ENCODE peak calls at places on chromosomes 12 and 14, in five cellular contexts. One of them, this sample, is unnamed.
A peak's percentile ranks its signal among the peaks of the same experiment; 100 is the strongest.

GRCh38 chr14:80954771-80955299 is 586 bp upstream of the TSHR start:
- DNase-seq in PC-3: peak; percentile 88
- DNase-seq in SK-N-SH: peak; percentile 81
- DNase-seq in hepatocyte: peak; percentile 85
- DNase-seq in HCT116: peak; percentile 51
- DNase-seq in this sample: peak; percentile 91

GRCh38 chr14:104090071-104090748 is 4.7 kb downstream of the ASPG start:
- DNase-seq in PC-3: no peak
- DNase-seq in SK-N-SH: no peak
- DNase-seq in hepatocyte: no peak
- DNase-seq in HCT116: no peak
- DNase-seq in this sample: no peak

GRCh38 chr12:130698106-130698505 is 18.0 kb downstream of the RIMBP2 start:
- DNase-seq in PC-3: peak; percentile 2
- DNase-seq in SK-N-SH: no peak
- DNase-seq in hepatocyte: no peak
- DNase-seq in HCT116: no peak
- DNase-seq in this sample: no peak

GRCh38 chr12:57740656-57741412 is 2.3 kb upstream of the AGAP2 start:
- DNase-seq in PC-3: no peak
- DNase-seq in SK-N-SH: no peak
- DNase-seq in hepatocyte: no peak
- DNase-seq in HCT116: no peak
- DNase-seq in this sample: no peak

GRCh38 chr14:69303086-69303485 is 43.1 kb downstream of the GALNT16 start:
- DNase-seq in PC-3: no peak
- DNase-seq in SK-N-SH: no peak
- DNase-seq in hepatocyte: no peak
- DNase-seq in HCT116: no peak
- DNase-seq in this sample: no peak

GRCh38 chr12:62268956-62269355 is 8.8 kb downstream of the USP15 start:
- DNase-seq in PC-3: peak; percentile 67
- DNase-seq in SK-N-SH: no peak
- DNase-seq in hepatocyte: no peak
- DNase-seq in HCT116: no peak
- DNase-seq in this sample: no peak

GRCh38 chr12:116319851-116320621 is 42.5 kb upstream of the MED13L start:
- DNase-seq in PC-3: peak; percentile 88
- DNase-seq in SK-N-SH: peak; percentile 19
- DNase-seq in hepatocyte: peak; percentile 65
- DNase-seq in HCT116: no peak
- DNase-seq in this sample: no peak

GRCh38 chr12:89653-90052 is 23.1 kb downstream of the IQSEC3 start:
- DNase-seq in PC-3: no peak
- DNase-seq in SK-N-SH: no peak
- DNase-seq in hepatocyte: no peak
- DNase-seq in HCT116: no peak
- DNase-seq in this sample: no peak

GRCh38 chr14:27184371-27184901 is 586.6 kb upstream of the NOVA1 start:
- DNase-seq in PC-3: peak; percentile 40
- DNase-seq in SK-N-SH: no peak
- DNase-seq in hepatocyte: no peak
- DNase-seq in HCT116: no peak
- DNase-seq in this sample: no peak

GRCh38 chr14:56378474-56378873 is 201.1 kb upstream of the TMEM260 start:
- DNase-seq in PC-3: peak; percentile 75
- DNase-seq in SK-N-SH: no peak
- DNase-seq in hepatocyte: no peak
- DNase-seq in HCT116: no peak
- DNase-seq in this sample: no peak

GRCh38 chr14:34711169-34711568 is 3.2 kb downstream of the CFL2 start:
- DNase-seq in PC-3: peak; percentile 33
- DNase-seq in SK-N-SH: peak; percentile 59
- DNase-seq in hepatocyte: peak; percentile 25
- DNase-seq in HCT116: no peak
- DNase-seq in this sample: no peak

GRCh38 chr12:49189731-49190314 is 943 bp upstream of the TUBA1A start:
- DNase-seq in PC-3: no peak
- DNase-seq in SK-N-SH: no peak
- DNase-seq in hepatocyte: no peak
- DNase-seq in HCT116: no peak
- DNase-seq in this sample: no peak

GRCh38 chr12:11755311-11755930 is 105.9 kb downstream of the ETV6 start:
- DNase-seq in PC-3: no peak
- DNase-seq in SK-N-SH: no peak
- DNase-seq in hepatocyte: no peak
- DNase-seq in HCT116: no peak
- DNase-seq in this sample: no peak

GRCh38 chr12:132260721-132261120 is 68.7 kb downstream of the GALNT9 start:
- DNase-seq in PC-3: no peak
- DNase-seq in SK-N-SH: no peak
- DNase-seq in hepatocyte: no peak
- DNase-seq in HCT116: no peak
- DNase-seq in this sample: no peak

GRCh38 chr14:61472025-61472672 is 150.8 kb downstream of the PRKCH start:
- DNase-seq in PC-3: peak; percentile 100
- DNase-seq in SK-N-SH: peak; percentile 75
- DNase-seq in hepatocyte: peak; percentile 43
- DNase-seq in HCT116: no peak
- DNase-seq in this sample: no peak

GRCh38 chr12:66813137-66813867 is 134.4 kb upstream of the GRIP1 start:
- DNase-seq in PC-3: peak; percentile 65
- DNase-seq in SK-N-SH: no peak
- DNase-seq in hepatocyte: no peak
- DNase-seq in HCT116: no peak
- DNase-seq in this sample: no peak

GRCh38 chr12:69987453-69988102 is 162.6 kb downstream of the MYRFL start:
- DNase-seq in PC-3: peak; percentile 98
- DNase-seq in SK-N-SH: no peak
- DNase-seq in hepatocyte: peak; percentile 86
- DNase-seq in HCT116: peak; percentile 75
- DNase-seq in this sample: no peak

GRCh38 chr12:105219261-105220018 is 16.5 kb downstream of the APPL2 start:
- DNase-seq in PC-3: no peak
- DNase-seq in SK-N-SH: no peak
- DNase-seq in hepatocyte: no peak
- DNase-seq in HCT116: no peak
- DNase-seq in this sample: no peak

GRCh38 chr12:94175763-94176660 is 27.6 kb downstream of the PLXNC1 start:
- DNase-seq in PC-3: peak; percentile 7
- DNase-seq in SK-N-SH: no peak
- DNase-seq in hepatocyte: no peak
- DNase-seq in HCT116: no peak
- DNase-seq in this sample: no peak
- TF ChIP-seq EZH2phosphoT487 in PC-3: no peak
- TF ChIP-seq EZH2phosphoT487 in SK-N-SH: no peak
- TF ChIP-seq EZH2phosphoT487 in hepatocyte: no peak
- TF ChIP-seq EZH2phosphoT487 in HCT116: no peak
- TF ChIP-seq EZH2phosphoT487 in this sample: no peak

GRCh38 chr12:120668797-120669054 is 18.2 kb upstream of the MLEC start:
- DNase-seq in PC-3: no peak
- DNase-seq in SK-N-SH: no peak
- DNase-seq in hepatocyte: no peak
- DNase-seq in HCT116: no peak
- DNase-seq in this sample: no peak

GRCh38 chr12:120669055-120669828 is 17.7 kb upstream of the MLEC start:
- DNase-seq in PC-3: peak; percentile 37
- DNase-seq in SK-N-SH: peak; percentile 83
- DNase-seq in hepatocyte: peak; percentile 65
- DNase-seq in HCT116: no peak
- DNase-seq in this sample: peak; percentile 62

GRCh38 chr12:120666577-120667390 is 20.2 kb upstream of the MLEC start:
- DNase-seq in PC-3: no peak
- DNase-seq in SK-N-SH: peak; percentile 42
- DNase-seq in hepatocyte: no peak
- DNase-seq in HCT116: no peak
- DNase-seq in this sample: no peak

GRCh38 chr12:120670667-120671066 is 16.3 kb upstream of the MLEC start:
- DNase-seq in PC-3: no peak
- DNase-seq in SK-N-SH: no peak
- DNase-seq in hepatocyte: no peak
- DNase-seq in HCT116: no peak
- DNase-seq in this sample: no peak

DNA sequence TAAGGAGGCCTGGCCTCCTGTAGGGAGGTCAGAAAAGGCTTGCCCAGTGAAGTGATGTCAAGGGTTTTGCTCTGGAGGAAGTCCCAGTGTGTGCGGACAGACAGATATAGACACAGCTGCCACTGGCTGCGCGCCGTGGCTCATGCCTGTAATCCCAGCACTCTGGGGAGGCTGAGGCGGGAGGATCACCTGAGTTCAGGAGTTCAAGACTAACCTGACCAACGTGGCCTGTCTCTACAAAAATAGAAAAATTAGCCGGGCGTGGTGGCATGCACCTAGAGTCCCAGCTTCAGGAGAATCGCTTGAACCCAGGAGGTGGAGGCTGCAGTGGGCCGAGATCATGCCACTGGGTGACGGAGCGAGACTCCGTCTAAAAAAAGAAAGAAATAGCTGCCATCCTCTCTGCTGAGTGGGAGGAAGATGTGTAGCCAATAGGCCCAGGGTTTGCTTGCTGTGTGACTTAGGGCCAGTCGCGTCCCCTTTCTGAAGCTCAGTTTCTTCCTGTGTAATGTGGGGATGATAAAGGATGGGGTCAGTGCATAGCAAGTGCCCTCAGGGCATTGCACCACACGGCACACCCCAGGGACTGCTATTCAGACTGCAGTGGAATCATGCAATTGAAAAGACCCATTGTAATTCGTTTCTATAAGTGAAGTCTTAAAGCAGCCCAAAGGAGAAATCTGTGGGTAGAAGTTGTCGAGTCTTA is 18.7 kb upstream of the MLEC start:
- DNase-seq in PC-3: no peak
- DNase-seq in SK-N-SH: no peak
- DNase-seq in hepatocyte: no peak
- DNase-seq in HCT116: no peak
- DNase-seq in this sample: peak; percentile 29
- H3K4me2 ChIP-seq in PC-3: no peak overlapping the region
- H3K4me2 ChIP-seq in SK-N-SH: no peak overlapping the region
- H3K4me2 ChIP-seq in hepatocyte: no peak overlapping the region
- H3K4me2 ChIP-seq in HCT116: no peak overlapping the region
- H3K4me2 ChIP-seq in this sample: peak overlapping the region; percentile 63

GRCh38 chr12:96846313-96846712 is 60.7 kb upstream of the NEDD1 start:
- DNase-seq in PC-3: peak; percentile 7
- DNase-seq in SK-N-SH: no peak
- DNase-seq in hepatocyte: no peak
- DNase-seq in HCT116: no peak
- DNase-seq in this sample: peak; percentile 46
- TF ChIP-seq EZH2phosphoT487 in PC-3: no peak
- TF ChIP-seq EZH2phosphoT487 in SK-N-SH: no peak
- TF ChIP-seq EZH2phosphoT487 in hepatocyte: no peak
- TF ChIP-seq EZH2phosphoT487 in HCT116: no peak
- TF ChIP-seq EZH2phosphoT487 in this sample: no peak

GRCh38 chr12:52833922-52834726 is at the start of gene KRT79:
- DNase-seq in PC-3: no peak
- DNase-seq in SK-N-SH: no peak
- DNase-seq in hepatocyte: no peak
- DNase-seq in HCT116: no peak
- DNase-seq in this sample: no peak
- H3K4me2 ChIP-seq in PC-3: no peak within 1 kb of the TSS
- H3K4me2 ChIP-seq in SK-N-SH: no peak within 1 kb of the TSS
- H3K4me2 ChIP-seq in hepatocyte: no peak within 1 kb of the TSS
- H3K4me2 ChIP-seq in HCT116: no peak within 1 kb of the TSS
- H3K4me2 ChIP-seq in this sample: no peak within 1 kb of the TSS

GRCh38 chr12:109693653-109694224 is 19.9 kb upstream of the FAM222A start:
- DNase-seq in PC-3: peak; percentile 57
- DNase-seq in SK-N-SH: no peak
- DNase-seq in hepatocyte: no peak
- DNase-seq in HCT116: no peak
- DNase-seq in this sample: no peak
- TF ChIP-seq EZH2phosphoT487 in PC-3: no peak
- TF ChIP-seq EZH2phosphoT487 in SK-N-SH: no peak
- TF ChIP-seq EZH2phosphoT487 in hepatocyte: no peak
- TF ChIP-seq EZH2phosphoT487 in HCT116: no peak
- TF ChIP-seq EZH2phosphoT487 in this sample: no peak

GRCh38 chr12:15701721-15702156 is 87.4 kb downstream of the EPS8 start:
- DNase-seq in PC-3: peak; percentile 35
- DNase-seq in SK-N-SH: no peak
- DNase-seq in hepatocyte: no peak
- DNase-seq in HCT116: no peak
- DNase-seq in this sample: no peak

GRCh38 chr12:15700595-15700994 is 88.6 kb downstream of the EPS8 start:
- DNase-seq in PC-3: peak; percentile 79
- DNase-seq in SK-N-SH: no peak
- DNase-seq in hepatocyte: no peak
- DNase-seq in HCT116: peak; percentile 85
- DNase-seq in this sample: no peak

GRCh38 chr12:15698377-15698867 is 90.8 kb downstream of the EPS8 start:
- DNase-seq in PC-3: no peak
- DNase-seq in SK-N-SH: no peak
- DNase-seq in hepatocyte: no peak
- DNase-seq in HCT116: no peak
- DNase-seq in this sample: peak; percentile 14

GRCh38 chr12:15701212-15701611 is 88.0 kb downstream of the EPS8 start:
- DNase-seq in PC-3: peak; percentile 31
- DNase-seq in SK-N-SH: no peak
- DNase-seq in hepatocyte: no peak
- DNase-seq in HCT116: no peak
- DNase-seq in this sample: no peak

DNA sequence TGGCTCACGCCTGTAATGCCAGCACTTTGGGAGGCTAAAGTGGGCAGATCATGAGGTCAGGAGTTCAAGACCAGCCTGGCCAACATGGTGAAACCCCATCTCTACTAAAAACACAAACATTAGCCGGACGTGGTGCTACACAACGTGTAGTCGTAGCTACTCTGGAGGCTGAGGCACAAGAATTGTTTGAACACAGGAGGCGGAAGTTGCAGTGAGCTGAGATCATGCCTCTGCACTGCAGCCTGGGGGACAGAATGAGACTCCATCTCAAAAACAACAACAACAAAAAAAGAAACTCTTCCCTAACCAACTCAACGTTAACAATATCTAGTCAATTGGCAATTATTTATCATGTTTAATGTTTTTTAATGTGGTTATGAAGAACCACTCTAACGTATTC is 89.3 kb downstream of the EPS8 start:
- DNase-seq in PC-3: no peak
- DNase-seq in SK-N-SH: no peak
- DNase-seq in hepatocyte: no peak
- DNase-seq in HCT116: no peak
- DNase-seq in this sample: no peak
- H3K4me2 ChIP-seq in PC-3: peak overlapping the region; percentile 53
- H3K4me2 ChIP-seq in SK-N-SH: peak overlapping the region; percentile 61
- H3K4me2 ChIP-seq in hepatocyte: no peak overlapping the region
- H3K4me2 ChIP-seq in HCT116: peak overlapping the region; percentile 73
- H3K4me2 ChIP-seq in this sample: no peak overlapping the region

This sample was measured in neural progenitor cell.